ENCODE peak calls at places on chromosomes 4 and X, in six cellular contexts. X is T follicular helper cell, B is psoas muscle, V is T47D, R is amniotic stem cell, A is stomach. I is an unnamed sample.

GRCh38 chr4:1293981-1294380 is 4.3 kb downstream of the MAEA start:
- DNase-seq in X (no peak), B (no peak), V (no peak), R (no peak), A (peak; percentile 71), I (no peak)

GRCh38 chr4:182575225-182575624 is 332.0 kb downstream of the TENM3 start:
- DNase-seq in X (no peak), B (no peak), V (no peak), R (no peak), A (no peak), I (no peak)

GRCh38 chr4:2662598-2662997 is 93.5 kb downstream of the TNIP2 start:
- DNase-seq in X (no peak), B (no peak), V (no peak), R (peak; percentile 65), A (no peak), I (no peak)

GRCh38 chr4:79528241-79528706 is 120.2 kb upstream of the GK2 start:
- DNase-seq in X (no peak), B (no peak), V (no peak), R (no peak), A (no peak), I (no peak)

GRCh38 chrX:133258481-133258880 is 40.3 kb upstream of the TFDP3 start:
- DNase-seq in X (no peak), B (no peak), V (no peak), R (no peak), A (no peak), I (no peak)

GRCh38 chrX:32985544-32985943 is 225.8 kb downstream of the DMD start:
- DNase-seq in X (no peak), B (no peak), V (no peak), R (no peak), A (no peak), I (no peak)

GRCh38 chrX:36957425-36958328 is 50.5 kb upstream of the FAM47C start:
- DNase-seq in X (no peak), B (no peak), V (no peak), R (no peak), A (peak; percentile 44), I (peak; percentile 78)

GRCh38 chr4:145773581-145774234 is 93.8 kb downstream of the C4orf51 start:
- DNase-seq in X (no peak), B (no peak), V (no peak), R (no peak), A (no peak), I (no peak)

GRCh38 chr4:86934772-86935498 is at the start of gene AFF1:
- DNase-seq in X (peak; percentile 78), B (peak; percentile 94), V (peak; percentile 93), R (peak; percentile 76), A (peak; percentile 94), I (peak; percentile 93)

GRCh38 chr4:8818063-8818881 is 53.4 kb downstream of the HMX1 start:
- DNase-seq in X (no peak), B (no peak), V (no peak), R (no peak), A (peak; percentile 21), I (peak; percentile 36)

GRCh38 chrX:69493193-69493592 is 10.9 kb upstream of the NALF2 start:
- DNase-seq in X (peak; percentile 9), B (no peak), V (peak; percentile 38), R (no peak), A (peak; percentile 43), I (no peak)

GRCh38 chr4:8736083-8736825 is 135.4 kb downstream of the HMX1 start:
- DNase-seq in X (no peak), B (no peak), V (peak; percentile 9), R (no peak), A (no peak), I (no peak)

GRCh38 chrX:130084651-130085237 is 25.6 kb downstream of the ELF4 start:
- DNase-seq in X (no peak), B (no peak), V (no peak), R (no peak), A (no peak), I (no peak)

GRCh38 chr4:25889626-25890025 is 24.4 kb upstream of the SMIM20 start:
- DNase-seq in X (no peak), B (no peak), V (no peak), R (no peak), A (no peak), I (no peak)

GRCh38 chr4:1241466-1241935 is 7.4 kb downstream of the CTBP1 start:
- DNase-seq in X (no peak), B (no peak), V (no peak), R (no peak), A (no peak), I (peak; percentile 28)

GRCh38 chr4:154492288-154492687 is 689 bp upstream of the DCHS2 start:
- DNase-seq in X (no peak), B (no peak), V (no peak), R (no peak), A (no peak), I (no peak)

GRCh38 chrX:23656684-23657083 is 10.6 kb upstream of the PRDX4 start:
- DNase-seq in X (no peak), B (no peak), V (no peak), R (no peak), A (no peak), I (no peak)

GRCh38 chr4:125316391-125316780 is 1.6 kb downstream of the FAT4 start:
- DNase-seq in X (no peak), B (peak; percentile 35), V (no peak), R (peak; percentile 53), A (peak; percentile 41), I (peak; percentile 56)

GRCh38 chr4:168679397-168680176 is 182.7 kb downstream of the PALLD start:
- DNase-seq in X (no peak), B (no peak), V (peak; percentile 94), R (peak; percentile 48), A (no peak), I (no peak)

GRCh38 chrX:28794751-28795150 is 207.5 kb downstream of the IL1RAPL1 start:
- DNase-seq in X (no peak), B (no peak), V (no peak), R (no peak), A (no peak), I (no peak)

GRCh38 chrX:153365670-153366069 is 31.7 kb downstream of the ZNF275 start:
- DNase-seq in X (no peak), B (no peak), V (no peak), R (no peak), A (no peak), I (no peak)

GRCh38 chr4:182177166-182177565 is 66.0 kb upstream of the TENM3 start:
- DNase-seq in X (no peak), B (no peak), V (peak; percentile 26), R (no peak), A (no peak), I (no peak)

GRCh38 chrX:107659768-107660167 is 31.5 kb downstream of the PRPS1 start:
- DNase-seq in X (no peak), B (no peak), V (peak; percentile 48), R (no peak), A (no peak), I (no peak)

GRCh38 chr4:22345678-22346077 is 170.2 kb downstream of the ADGRA3 start:
- DNase-seq in X (no peak), B (no peak), V (no peak), R (no peak), A (no peak), I (no peak)

GRCh38 chr4:122744229-122744628 is 11.7 kb downstream of the BBS12 start:
- DNase-seq in X (no peak), B (no peak), V (peak; percentile 44), R (no peak), A (no peak), I (no peak)

GRCh38 chrX:78333521-78333920 is 6.1 kb upstream of the CYSLTR1 start:
- DNase-seq in X (peak; percentile 2), B (no peak), V (peak; percentile 64), R (no peak), A (no peak), I (no peak)

GRCh38 chrX:102155806-102156179 is at the start of gene BEX5:
- DNase-seq in X (peak; percentile 49), B (peak; percentile 40), V (peak; percentile 79), R (no peak), A (peak; percentile 72), I (peak; percentile 51)

GRCh38 chrX:40167240-40168182 is 69.8 kb upstream of the BCOR start:
- DNase-seq in X (no peak), B (no peak), V (no peak), R (no peak), A (no peak), I (peak; percentile 75)

GRCh38 chr4:121270384-121270783 is 106.3 kb upstream of the TNIP3 start:
- DNase-seq in X (no peak), B (no peak), V (no peak), R (no peak), A (no peak), I (no peak)